ENCODE peak calls at places on chromosomes 2 and 18, in five cellular contexts. M is stimulated activated CD8-positive, alpha-beta memory T cell treated with anti-CD3 and anti-CD28 coated beads, Interleukin-15, amount 100 ng/mL, for 24 hours; W is GM10248; C is progenitor cell of endocrine pancreas; Y is foreskin keratinocyte. Q is an unnamed sample.

GRCh38 chr2:98559581-98559980 is 48.7 kb downstream of the COA5 start:
- DNase-seq in M (no peak), W (no peak), C (no peak), Y (no peak), Q (no peak)

GRCh38 chr2:143034292-143035074 is 94.7 kb upstream of the ARHGAP15 start:
- DNase-seq in M (no peak), W (peak), C (no peak), Y (peak), Q (peak)

GRCh38 chr2:10378189-10378588 is 69.9 kb downstream of the ODC1 start:
- DNase-seq in M (no peak), W (peak), C (no peak), Y (no peak), Q (no peak)

GRCh38 chr2:28346587-28346986 is 46.1 kb upstream of the FOSL2 start:
- DNase-seq in M (no peak), W (no peak), C (no peak), Y (no peak), Q (no peak)

GRCh38 chr2:73069041-73069854 is 2.3 kb downstream of the SFXN5 start:
- DNase-seq in M (no peak), W (no peak), C (no peak), Y (no peak), Q (no peak)

GRCh38 chr18:48602759-48603390 is 64.0 kb downstream of the CTIF start:
- DNase-seq in M (no peak), W (no peak), C (no peak), Y (no peak), Q (no peak)

GRCh38 chr18:22566703-22567420 is 149.1 kb upstream of the CTAGE1 start:
- DNase-seq in M (no peak), W (no peak), C (no peak), Y (no peak), Q (no peak)

GRCh38 chr2:16629044-16629443 is 36.6 kb downstream of the CYRIA start:
- DNase-seq in M (no peak), W (no peak), C (no peak), Y (no peak), Q (no peak)

GRCh38 chr2:27710640-27711430 is 47.1 kb downstream of the SLC4A1AP start:
- DNase-seq in M (no peak), W (no peak), C (no peak), Y (no peak), Q (no peak)

GRCh38 chr2:54424555-54425163 is 31.5 kb upstream of the SPTBN1 start:
- DNase-seq in M (no peak), W (no peak), C (no peak), Y (no peak), Q (no peak)

GRCh38 chr2:104656496-104657310 is 197.2 kb upstream of the POU3F3 start:
- DNase-seq in M (no peak), W (no peak), C (no peak), Y (no peak), Q (no peak)

GRCh38 chr18:22703883-22704626 is 229.1 kb upstream of the RBBP8 start:
- DNase-seq in M (no peak), W (peak), C (no peak), Y (peak), Q (peak)

GRCh38 chr2:171824086-171824485 is 70.0 kb downstream of the SLC25A12 start:
- DNase-seq in M (no peak), W (no peak), C (no peak), Y (no peak), Q (no peak)

GRCh38 chr2:169512525-169512924 is 3.0 kb downstream of the KLHL41 start:
- DNase-seq in M (no peak), W (no peak), C (no peak), Y (no peak), Q (no peak)

GRCh38 chr2:121886059-121886458 is 130.6 kb downstream of the TSN start:
- DNase-seq in M (no peak), W (no peak), C (no peak), Y (no peak), Q (no peak)

Q was measured in RWPE1.